ENCODE peak calls at places on chromosomes 12 and 14, in four cellular contexts. M is nephron progenitor cell; G is mucosa of descending colon; Q is CD4-positive, alpha-beta T cell. K is an unnamed sample.

GRCh38 chr12:5200276-5201087 is 156.8 kb downstream of the KCNA5 start:
- DNase-seq in M (peak), G (peak), Q (no peak), K (peak)

GRCh38 chr14:50007123-50007903 is 109.1 kb downstream of the VCPKMT start:
- DNase-seq in M (no peak), G (peak), Q (no peak), K (no peak)

GRCh38 chr12:92149563-92149962 is 3.9 kb upstream of the BTG1 start:
- DNase-seq in M (no peak), G (no peak), Q (no peak), K (no peak)

GRCh38 chr14:44404021-44404420 is 103.1 kb downstream of the FSCB start:
- DNase-seq in M (no peak), G (peak), Q (no peak), K (no peak)

GRCh38 chr14:91405724-91406435 is 11.7 kb downstream of the CCDC88C start:
- DNase-seq in M (no peak), G (no peak), Q (no peak), K (no peak)

GRCh38 chr12:101172316-101172715 is 37.7 kb downstream of the SLC5A8 start:
- DNase-seq in M (peak), G (peak), Q (no peak), K (no peak)

GRCh38 chr14:54046250-54046649 is 89.6 kb upstream of the BMP4 start:
- DNase-seq in M (no peak), G (no peak), Q (no peak), K (no peak)

GRCh38 chr12:105672171-105672570 is 341.7 kb downstream of the C12orf75 start:
- DNase-seq in M (no peak), G (no peak), Q (no peak), K (no peak)

GRCh38 chr12:120538281-120539156 is 4.4 kb downstream of the RNF10 start:
- DNase-seq in M (no peak), G (peak), Q (no peak), K (no peak)

GRCh38 chr12:122062832-122063690 is 15.5 kb upstream of the MLXIP start:
- DNase-seq in M (peak), G (peak), Q (no peak), K (no peak)

GRCh38 chr12:93376436-93377251 is 1.1 kb upstream of the NUDT4 start:
- DNase-seq in M (peak), G (peak), Q (no peak), K (no peak)

GRCh38 chr12:108214486-108214885 is 85.4 kb downstream of the WSCD2 start:
- DNase-seq in M (peak), G (peak), Q (no peak), K (no peak)

GRCh38 chr14:74586681-74587362 is 25.2 kb downstream of the LTBP2 start:
- DNase-seq in M (peak), G (no peak), Q (no peak), K (no peak)

GRCh38 chr12:123931686-123932321 is 40.8 kb downstream of the CCDC92 start:
- DNase-seq in M (no peak), G (no peak), Q (peak), K (no peak)

GRCh38 chr12:114691810-114692557 is 8.0 kb upstream of the TBX3 start:
- DNase-seq in M (no peak), G (no peak), Q (no peak), K (no peak)

GRCh38 chr14:104249092-104249491 is 110.7 kb downstream of the KIF26A start:
- DNase-seq in M (no peak), G (no peak), Q (no peak), K (no peak)

GRCh38 chr14:102510616-102511520 is 1.3 kb upstream of the ANKRD9 start:
- DNase-seq in M (peak), G (peak), Q (no peak), K (no peak)

GRCh38 chr12:16605666-16606116 is 271 bp downstream of the LMO3 start:
- DNase-seq in M (peak), G (no peak), Q (no peak), K (no peak)

DNA sequence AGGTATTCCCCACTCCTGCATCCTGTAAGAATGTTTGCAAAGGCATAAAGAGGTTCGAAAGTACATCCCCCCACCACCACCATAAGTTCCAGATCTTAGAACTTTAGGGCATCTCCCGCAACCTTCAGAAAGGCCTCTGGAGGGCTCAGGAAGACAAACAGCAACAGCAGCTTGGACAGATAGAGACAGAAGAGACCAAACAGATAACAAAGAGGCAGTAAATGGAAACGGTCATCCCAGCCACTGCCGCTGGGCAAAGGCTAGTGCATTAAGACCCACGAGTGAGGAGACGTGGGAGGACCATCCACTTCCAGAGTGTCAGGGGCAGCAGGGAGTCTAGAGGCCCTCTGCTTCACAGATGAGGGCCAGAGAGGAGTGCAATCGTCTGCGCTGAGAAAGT is 124.3 kb downstream of the CRACR2A start:
- DNase-seq in M (no peak), G (no peak), Q (no peak), K (no peak)
- TF ChIP-seq CTCF in M (no peak), G (no peak), Q (no peak), K (no peak)

GRCh38 chr12:88108021-88108420 is 33.9 kb downstream of the CEP290 start:
- DNase-seq in M (no peak), G (no peak), Q (no peak), K (no peak)

GRCh38 chr12:88113871-88114270 is 28.0 kb downstream of the CEP290 start:
- DNase-seq in M (no peak), G (no peak), Q (no peak), K (no peak)

GRCh38 chr12:88111074-88111652 is 30.7 kb downstream of the CEP290 start:
- DNase-seq in M (no peak), G (peak), Q (no peak), K (no peak)
- TF ChIP-seq CTCF in M (peak), G (no peak), Q (peak), K (peak)

GRCh38 chr14:22567437-22567836 is 21.6 kb downstream of the DAD1 start:
- DNase-seq in M (no peak), G (no peak), Q (no peak), K (no peak)
- TF ChIP-seq CTCF in M (no peak), G (no peak), Q (no peak), K (no peak)

DNA sequence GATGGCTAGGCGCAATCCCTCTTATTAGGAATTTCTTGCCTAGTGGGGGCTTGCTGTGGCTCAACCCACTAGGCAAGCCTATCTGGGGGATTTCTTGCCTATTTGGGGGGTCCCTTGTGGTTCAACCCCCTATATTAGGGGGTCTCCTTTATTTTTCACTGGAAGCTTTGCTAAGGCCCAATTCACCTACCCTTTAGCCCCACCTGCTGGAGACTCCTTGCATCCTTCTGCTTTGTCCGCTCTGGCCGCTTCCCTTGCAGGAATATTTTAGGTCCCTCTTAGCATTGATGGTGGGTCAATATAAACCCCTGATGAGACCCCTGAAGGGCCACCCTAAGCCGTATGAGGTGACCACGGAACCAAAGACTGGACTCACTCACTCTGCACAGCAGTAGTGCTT is 1552.1 kb downstream of the AACS start:
- DNase-seq in M (peak), G (no peak), Q (no peak), K (no peak)
- TF ChIP-seq CTCF in M (peak), G (no peak), Q (no peak), K (no peak)

GRCh38 chr12:68612675-68613074 is 2.0 kb downstream of the RAP1B start:
- DNase-seq in M (no peak), G (no peak), Q (no peak), K (no peak)

GRCh38 chr12:68612245-68612644 is 1.5 kb downstream of the RAP1B start:
- DNase-seq in M (no peak), G (peak), Q (no peak), K (no peak)

GRCh38 chr12:68611094-68611818 is 557 bp downstream of the RAP1B start:
- DNase-seq in M (peak), G (peak), Q (peak), K (no peak)

GRCh38 chr12:68609955-68610434 is 704 bp upstream of the RAP1B start:
- DNase-seq in M (no peak), G (peak), Q (no peak), K (no peak)

DNA sequence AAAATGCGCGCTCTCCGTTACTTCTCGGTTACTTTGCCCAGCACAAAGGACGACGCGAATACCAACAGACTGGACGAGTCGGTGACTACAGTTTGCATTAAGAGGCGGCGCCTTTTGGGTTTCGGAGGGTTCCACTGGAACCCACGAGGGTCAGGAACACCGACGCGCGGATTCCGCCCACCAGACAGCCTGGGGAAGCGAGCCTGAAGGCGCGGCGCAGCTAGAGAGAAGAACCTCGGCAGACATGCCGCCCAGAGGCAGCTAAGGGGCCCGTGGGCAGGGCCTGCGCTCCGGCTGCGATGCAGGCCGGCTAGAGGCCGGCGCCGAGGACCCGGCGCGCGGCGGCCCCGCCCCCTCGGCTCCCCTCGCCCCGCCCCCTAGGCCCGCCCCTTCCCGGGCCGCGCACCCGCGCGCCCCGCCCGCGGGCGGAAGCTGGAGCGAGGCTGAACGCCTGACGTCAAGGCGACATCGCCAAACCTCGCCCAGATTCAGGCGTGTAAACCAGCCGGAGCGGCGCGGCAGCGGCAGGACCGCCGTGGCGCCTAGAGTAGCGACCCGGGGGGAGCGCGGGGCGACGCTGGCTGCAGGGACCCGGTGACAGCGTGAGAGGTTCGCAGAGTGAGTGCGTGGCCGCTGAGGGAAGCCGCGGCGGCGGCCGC is at the start of gene RAP1B:
- DNase-seq in M (peak), G (peak), Q (peak), K (peak)
- TF ChIP-seq CTCF in M (no peak), G (no peak), Q (no peak), K (no peak)

GRCh38 chr12:26918321-26919215 is 19.2 kb downstream of the INTS13 start:
- DNase-seq in M (no peak), G (no peak), Q (no peak), K (no peak)
- TF ChIP-seq CTCF in M (no peak), G (no peak), Q (no peak), K (no peak)

DNA sequence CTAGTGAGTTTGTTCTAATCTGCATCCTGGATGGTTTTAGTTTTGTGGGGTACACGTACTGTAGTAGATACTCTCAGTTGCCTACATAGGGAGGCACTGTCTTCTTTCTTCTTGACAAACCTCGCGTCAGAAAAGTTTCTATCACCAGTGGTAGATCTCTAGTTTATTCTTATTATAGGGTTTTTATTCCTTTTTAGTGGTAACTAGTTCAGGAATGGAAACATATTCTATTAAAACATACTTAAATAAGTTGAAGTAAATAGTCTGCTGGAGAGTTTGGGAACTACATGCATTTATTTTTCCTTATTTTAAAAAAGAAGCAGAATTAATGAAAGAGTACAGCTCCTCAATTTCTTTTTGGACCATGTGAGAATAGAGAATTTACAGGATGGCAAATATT is 33.6 kb upstream of the OR9K2 start:
- DNase-seq in M (no peak), G (no peak), Q (no peak), K (no peak)
- TF ChIP-seq CTCF in M (no peak), G (no peak), Q (no peak), K (no peak)

K was measured in D721Med.